ENCODE peak calls at places on chromosomes 4 and X, in four cellular contexts. A is stomach, V is dorsolateral prefrontal cortex, K is brain microvascular endothelial cell. U is an unnamed sample. For H3K27me3, the result is how much of the 10 kb centered on the place peaks cover.

GRCh38 chr4:47551682-47552081 is 66.6 kb downstream of the ATP10D start:
- DNase-seq in V (no peak), A (no peak), K (no peak), U (no peak)

GRCh38 chrX:153525451-153525850 is 8.0 kb downstream of the ATP2B3 start:
- DNase-seq in K (no peak), V (no peak), A (no peak), U (no peak)

GRCh38 chr4:121736735-121737351 is 28.1 kb downstream of the SMIM43 start:
- DNase-seq in V (no peak), A (no peak), K (peak), U (no peak)

GRCh38 chrX:10447577-10448214 is 172.7 kb downstream of the MID1 start:
- DNase-seq in V (no peak), K (peak), A (no peak), U (no peak)

GRCh38 chrX:71111851-71112468 is 583 bp upstream of the IL2RG start:
- DNase-seq in V (no peak), K (no peak), A (no peak), U (no peak)

GRCh38 chrX:13638826-13639225 is 14.1 kb upstream of the TCEANC start:
- DNase-seq in V (no peak), K (no peak), A (no peak), U (no peak)

GRCh38 chrX:70398899-70399298 is 24.2 kb upstream of the GDPD2 start:
- DNase-seq in V (no peak), K (peak), A (no peak), U (no peak)

GRCh38 chr4:71259911-71260331 is 78.9 kb upstream of the SLC4A4 start:
- DNase-seq in V (no peak), K (no peak), A (no peak), U (no peak)

GRCh38 chr4:85823295-85823694 is 348.3 kb downstream of the ARHGAP24 start:
- DNase-seq in K (no peak), V (no peak), A (no peak), U (no peak)

GRCh38 chr4:113026556-113026955 is 22.9 kb upstream of the ANK2 start:
- DNase-seq in A (no peak), V (no peak), K (peak), U (no peak)

GRCh38 chr4:88759039-88759631 is 61.5 kb upstream of the NAP1L5 start:
- DNase-seq in V (no peak), K (peak), A (no peak), U (no peak)

GRCh38 chr4:184267673-184268573 is 50.2 kb upstream of the ENPP6 start:
- DNase-seq in V (no peak), K (peak), A (peak), U (peak)

GRCh38 chr4:47647544-47647943 is 162.5 kb downstream of the ATP10D start:
- DNase-seq in K (no peak), V (no peak), A (no peak), U (no peak)

GRCh38 chrX:54891573-54891972 is 29.1 kb upstream of the TRO start:
- DNase-seq in A (no peak), K (peak), V (no peak), U (no peak)

GRCh38 chr4:15476396-15476795 is 6.7 kb downstream of the CC2D2A start:
- DNase-seq in A (no peak), K (no peak), V (no peak), U (no peak)

GRCh38 chr4:57351716-57352115 is 241.5 kb upstream of the IGFBP7 start:
- DNase-seq in A (no peak), V (no peak), K (no peak), U (no peak)

GRCh38 chr4:137819964-137820383 is 287.7 kb upstream of the PCDH18 start:
- DNase-seq in V (no peak), A (no peak), K (peak), U (peak)

GRCh38 chrX:24646745-24647182 is 383 bp downstream of the PCYT1B start:
- DNase-seq in K (no peak), A (no peak), V (no peak), U (no peak)

GRCh38 chr4:74039065-74039763 is 725 bp upstream of the CXCL3 start:
- DNase-seq in V (no peak), K (peak), A (no peak), U (no peak)

GRCh38 chr4:147831452-147832192 is 99.7 kb downstream of the ARHGAP10 start:
- DNase-seq in V (no peak), A (no peak), K (peak), U (no peak)

GRCh38 chr4:62408467-62408866 is 1208.3 kb downstream of the ADGRL3 start:
- DNase-seq in A (no peak), K (no peak), V (no peak), U (no peak)

GRCh38 chr4:86050516-86050915 is 309.3 kb downstream of the MAPK10 start:
- DNase-seq in K (no peak), V (no peak), A (no peak), U (no peak)

GRCh38 chr4:84433603-84434232 is 65.4 kb downstream of the NKX6-1 start:
- DNase-seq in K (no peak), V (no peak), A (no peak), U (no peak)
- H3K27ac ChIP-seq in K (no peak), V (no peak), A (no peak), U (no peak)

GRCh38 chrX:17705211-17705610 is 32.1 kb upstream of the SCML1 start:
- DNase-seq in K (no peak), V (no peak), A (no peak), U (no peak)
- H3K27me3 ChIP-seq in K (under half), V (under half), A (under half), U (under half)

GRCh38 chr4:17704020-17704657 is 77.3 kb downstream of the FAM184B start:
- DNase-seq in K (no peak), A (no peak), V (no peak), U (no peak)

GRCh38 chr4:17701882-17702281 is 79.5 kb downstream of the FAM184B start:
- DNase-seq in K (no peak), V (no peak), A (no peak), U (no peak)

GRCh38 chr4:17699380-17699779 is 82.0 kb downstream of the FAM184B start:
- DNase-seq in K (no peak), V (no peak), A (no peak), U (no peak)

GRCh38 chr4:17702666-17703065 is 78.8 kb downstream of the FAM184B start:
- DNase-seq in K (no peak), V (no peak), A (no peak), U (no peak)

GRCh38 chr4:17701146-17701859 is 80.1 kb downstream of the FAM184B start:
- DNase-seq in V (no peak), A (no peak), K (no peak), U (no peak)
- H3K27ac ChIP-seq in V (no peak), A (no peak), K (no peak), U (no peak)

DNA sequence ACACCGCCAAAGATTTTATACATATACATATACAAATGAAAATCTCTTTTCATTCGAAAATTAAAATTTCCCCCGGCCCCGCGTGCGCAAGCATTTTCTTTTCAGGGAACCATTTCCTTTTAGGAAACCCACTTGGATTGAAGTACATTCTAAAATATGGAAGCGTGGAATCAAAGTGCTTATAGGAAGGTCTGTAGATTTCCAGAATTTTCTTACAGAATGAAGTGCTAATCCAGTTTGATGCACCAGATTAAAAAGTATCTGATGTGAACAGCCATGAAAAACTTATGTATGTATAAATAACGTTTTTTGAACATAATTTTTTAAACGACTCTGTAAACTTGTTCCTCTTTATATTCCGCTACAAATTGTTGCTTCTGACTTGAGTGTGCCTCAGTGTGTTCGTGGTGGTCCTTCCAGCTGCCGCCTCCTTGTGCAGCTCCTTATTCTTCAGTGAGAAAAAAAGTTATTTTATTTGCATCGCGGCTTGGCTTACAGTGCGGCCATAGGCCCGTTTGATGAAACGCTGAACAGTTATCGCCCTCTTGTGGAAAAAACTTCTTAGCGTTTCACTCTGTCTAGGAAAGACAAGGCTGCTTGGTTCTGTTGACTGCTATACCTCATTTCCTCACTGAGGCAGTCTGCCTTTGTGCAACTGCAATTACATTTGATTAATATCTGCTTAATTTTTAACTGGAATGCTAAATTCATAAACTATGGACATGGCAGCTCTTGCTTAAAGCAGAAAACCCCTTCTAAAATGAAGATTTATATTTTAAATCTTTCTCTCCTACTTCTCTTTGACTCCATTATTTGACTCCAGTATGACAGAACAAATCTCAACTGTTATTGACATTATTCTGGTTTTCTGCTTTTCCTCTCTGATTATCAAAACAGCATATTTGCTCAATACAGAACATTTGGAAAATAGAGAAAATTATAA is 4.7 kb upstream of the NKX6-1 start:
- DNase-seq in A (no peak), V (no peak), K (peak), U (peak)
- H3K27me3 ChIP-seq in A (under half), V (half or more), K (under half), U (half or more)

DNA sequence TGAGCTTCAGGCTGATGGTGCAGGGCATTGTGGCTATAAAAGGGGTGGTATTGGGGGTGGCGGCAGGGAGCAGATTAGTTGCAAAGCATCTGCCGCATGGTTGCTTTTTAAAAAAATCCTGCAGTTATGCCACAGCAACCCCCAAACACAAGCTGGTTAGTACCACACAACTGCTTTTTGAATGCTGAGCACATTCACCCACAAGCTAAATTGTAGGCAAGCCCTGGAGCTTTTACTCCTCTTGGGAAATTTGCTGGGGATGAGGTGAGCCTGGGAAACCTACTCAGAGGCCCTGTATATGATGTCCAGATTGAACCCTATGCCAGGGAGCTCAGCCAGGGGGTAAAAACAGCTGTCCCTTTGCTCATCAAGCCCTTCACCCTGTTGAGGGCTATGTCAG is 33.8 kb upstream of the TRIM2 start:
- DNase-seq in K (no peak), A (no peak), V (no peak), U (no peak)
- H3K27ac ChIP-seq in K (no peak), A (no peak), V (peak), U (no peak)

GRCh38 chr4:1793496-1793840 is 375 bp downstream of the FGFR3 start:
- DNase-seq in K (no peak), V (no peak), A (peak), U (no peak)

GRCh38 chr4:1795304-1796195 is 2.5 kb downstream of the FGFR3 start:
- DNase-seq in V (no peak), K (no peak), A (peak), U (no peak)

GRCh38 chr4:1794809-1795303 is 1.8 kb downstream of the FGFR3 start:
- DNase-seq in A (no peak), V (no peak), K (no peak), U (no peak)

GRCh38 chr4:1792832-1793495 is at the start of gene FGFR3:
- DNase-seq in A (peak), V (no peak), K (no peak), U (no peak)

GRCh38 chr4:1793940-1794808 is 1.1 kb downstream of the FGFR3 start:
- DNase-seq in K (no peak), A (no peak), V (no peak), U (no peak)
- H3K27me3 ChIP-seq in K (under half), A (under half), V (under half), U (under half)

DNA sequence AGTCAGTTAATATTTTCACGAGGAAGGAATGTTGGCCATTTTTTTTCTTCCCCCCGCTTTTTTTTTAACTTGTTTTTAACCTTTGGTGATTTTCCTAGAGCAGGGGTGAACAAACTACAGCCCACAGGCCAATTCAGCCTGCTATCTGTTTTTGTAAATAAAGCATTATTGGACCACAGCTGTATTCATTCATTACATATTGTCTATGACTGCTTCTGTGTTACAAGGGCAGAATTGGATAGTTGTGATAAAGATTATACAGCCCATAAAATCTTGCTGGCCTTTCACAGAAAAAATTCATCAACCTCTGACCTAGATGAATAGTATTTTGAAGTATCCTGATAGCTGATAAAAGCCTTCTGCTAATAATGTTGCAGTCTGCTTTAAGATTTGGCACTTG is 63.3 kb downstream of the SMAD1 start:
- DNase-seq in K (no peak), A (no peak), V (no peak), U (no peak)
- H3K27ac ChIP-seq in K (no peak), A (no peak), V (no peak), U (no peak)

GRCh38 chr4:151573945-151574344 is 165.0 kb downstream of the FHIP1A start:
- DNase-seq in V (no peak), A (peak), K (peak), U (no peak)

GRCh38 chr4:151576627-151577026 is 167.7 kb downstream of the FHIP1A start:
- DNase-seq in V (no peak), A (no peak), K (no peak), U (no peak)

GRCh38 chr4:151573474-151573873 is 164.5 kb downstream of the FHIP1A start:
- DNase-seq in A (no peak), V (no peak), K (no peak), U (no peak)

GRCh38 chr4:151575646-151576045 is 166.7 kb downstream of the FHIP1A start:
- DNase-seq in K (no peak), A (no peak), V (no peak), U (no peak)

GRCh38 chr4:151574968-151575367 is 166.0 kb downstream of the FHIP1A start:
- DNase-seq in V (no peak), K (no peak), A (no peak), U (no peak)
- H3K27me3 ChIP-seq in V (under half), K (under half), A (under half), U (under half)